ENCODE peak calls at places on chromosomes 16 and 17, in ten cellular contexts. O, N, T, Z, P, Y, D, U, K and F are unnamed samples.

GRCh38 chr17:81890447-81891302 is 711 bp downstream of the ALYREF start:
- DNase-seq in Z (no peak), O (no peak), U (no peak), D (no peak), N (no peak), P (peak; percentile 16), T (peak; percentile 43), Y (no peak), K (no peak), F (no peak)

GRCh38 chr16:75566040-75566888 is at the start of gene GABARAPL2:
- DNase-seq in T (peak; percentile 89), K (peak; percentile 50), O (peak; percentile 77), U (peak; percentile 90), D (peak; percentile 73), Y (peak; percentile 90), N (peak; percentile 78), P (peak; percentile 92), Z (peak; percentile 84), F (peak; percentile 61)

GRCh38 chr16:85267414-85267945 is 155.2 kb upstream of the CIBAR2 start:
- DNase-seq in K (no peak), T (no peak), O (no peak), P (no peak), U (no peak), Z (no peak), Y (no peak), D (no peak), N (no peak), F (no peak)

GRCh38 chr16:89409161-89409711 is 81.1 kb downstream of the ANKRD11 start:
- DNase-seq in U (peak; percentile 61), D (peak; percentile 55), Z (peak; percentile 19), P (peak; percentile 82), O (peak; percentile 52), Y (no peak), N (no peak), K (no peak), T (peak; percentile 62), F (peak; percentile 75)

GRCh38 chr17:76844485-76844829 is 23.7 kb upstream of the MGAT5B start:
- DNase-seq in T (no peak), U (no peak), Y (no peak), D (no peak), Z (no peak), O (no peak), N (no peak), K (no peak), P (no peak), F (no peak)

GRCh38 chr16:9820481-9821246 is 361.6 kb downstream of the GRIN2A start:
- DNase-seq in K (no peak), Y (no peak), N (no peak), Z (no peak), P (no peak), D (no peak), U (no peak), O (no peak), T (no peak), F (no peak)

GRCh38 chr17:39738568-39738901 is 797 bp downstream of the GRB7 start:
- DNase-seq in U (no peak), P (peak; percentile 38), D (peak; percentile 81), T (peak; percentile 46), N (peak; percentile 29), K (no peak), Z (no peak), Y (no peak), O (no peak), F (peak; percentile 50)

GRCh38 chr17:17567114-17567513 is 24.4 kb downstream of the PEMT start:
- DNase-seq in O (no peak), Y (no peak), U (no peak), Z (no peak), K (no peak), P (no peak), T (no peak), N (no peak), D (no peak), F (no peak)

GRCh38 chr17:16931318-16932060 is 40.4 kb downstream of the TNFRSF13B start:
- DNase-seq in P (no peak), Y (no peak), K (no peak), N (no peak), Z (no peak), O (no peak), T (no peak), D (no peak), U (no peak), F (no peak)

GRCh38 chr17:37478187-37478586 is 11.5 kb upstream of the DUSP14 start:
- DNase-seq in Y (no peak), O (peak; percentile 79), P (no peak), N (no peak), D (no peak), T (no peak), K (no peak), Z (no peak), U (no peak), F (peak; percentile 64)

GRCh38 chr17:81509687-81510523 is 2.7 kb downstream of the ACTG1 start:
- DNase-seq in D (no peak), N (no peak), T (peak; percentile 46), Z (peak; percentile 61), U (no peak), O (no peak), P (peak; percentile 51), Y (no peak), K (no peak), F (peak; percentile 29)

GRCh38 chr16:14309906-14310305 is 238.8 kb downstream of the MRTFB start:
- DNase-seq in K (no peak), T (no peak), Y (no peak), N (no peak), U (no peak), Z (no peak), O (peak; percentile 83), P (no peak), D (peak; percentile 75), F (peak; percentile 91)

GRCh38 chr16:30032083-30032819 is 1.2 kb upstream of the TLCD3B start:
- DNase-seq in U (peak; percentile 61), D (peak; percentile 51), N (no peak), Z (peak; percentile 86), T (peak; percentile 76), P (peak; percentile 62), K (peak; percentile 58), O (peak; percentile 80), Y (peak; percentile 71), F (peak; percentile 48)

GRCh38 chr17:77829871-77830799 is 128.4 kb upstream of the TNRC6C start:
- DNase-seq in U (no peak), Y (no peak), K (no peak), D (peak; percentile 51), O (peak; percentile 82), Z (peak; percentile 20), N (no peak), T (no peak), P (no peak), F (no peak)

GRCh38 chr17:30361766-30362279 is 16.9 kb upstream of the CPD start:
- DNase-seq in N (no peak), K (no peak), Z (no peak), O (no peak), Y (no peak), D (no peak), T (no peak), P (no peak), U (no peak), F (no peak)

GRCh38 chr16:16045879-16046278 is 96.5 kb downstream of the ABCC1 start:
- DNase-seq in N (no peak), Y (no peak), Z (no peak), P (peak; percentile 9), D (no peak), U (no peak), K (no peak), T (peak; percentile 17), O (no peak), F (no peak)

GRCh38 chr16:2523801-2524231 is 3.6 kb downstream of the AMDHD2 start:
- DNase-seq in Z (no peak), T (no peak), Y (no peak), K (no peak), D (no peak), N (no peak), P (no peak), O (no peak), U (no peak), F (no peak)